ENCODE peak calls at places on chromosomes 12 and 14, in seven cellular contexts. V is HEK293T, R is WTC11, E is GM12878, I is HepG2, P is K562, U is H1. H is an unnamed sample.

GRCh38 chr12:89648211-89648930 is 60.3 kb downstream of the ATP2B1 start:
- DNase-seq in R (peak), I (peak), U (peak), E (no peak), P (peak), V (no peak), H (no peak)

GRCh38 chr14:39372656-39373055 is 59.6 kb downstream of the FBXO33 start:
- DNase-seq in V (no peak), U (no peak), I (no peak), E (no peak), R (no peak), P (no peak), H (no peak)

GRCh38 chr12:47311011-47311410 is 231.3 kb upstream of the AMIGO2 start:
- DNase-seq in U (no peak), E (no peak), P (no peak), R (no peak), V (no peak), I (no peak), H (no peak)

GRCh38 chr14:87250992-87251391 is 742.0 kb downstream of the GALC start:
- DNase-seq in U (no peak), I (no peak), P (no peak), V (no peak), E (no peak), R (no peak), H (no peak)

GRCh38 chr14:71245659-71246361 is 338.6 kb downstream of the PCNX1 start:
- DNase-seq in I (no peak), E (no peak), V (no peak), R (no peak), U (no peak), P (no peak), H (no peak)

GRCh38 chr12:89827592-89827991 is 119.0 kb upstream of the ATP2B1 start:
- DNase-seq in R (no peak), P (peak), I (no peak), E (no peak), V (no peak), U (no peak), H (no peak)

GRCh38 chr14:83556746-83557460 is 1973.0 kb upstream of the FLRT2 start:
- DNase-seq in V (no peak), U (no peak), P (no peak), E (no peak), I (no peak), R (no peak), H (no peak)

GRCh38 chr12:116657921-116658495 is 79.9 kb downstream of the SPRING1 start:
- DNase-seq in P (no peak), I (no peak), E (no peak), R (no peak), V (no peak), U (no peak), H (no peak)

GRCh38 chr14:23861666-23862065 is 91.9 kb upstream of the DHRS4 start:
- DNase-seq in V (no peak), R (no peak), P (no peak), U (no peak), I (peak), E (no peak), H (no peak)

GRCh38 chr14:55938249-55938791 is 179.9 kb upstream of the PELI2 start:
- DNase-seq in E (no peak), U (no peak), V (no peak), R (no peak), P (no peak), I (no peak), H (no peak)

GRCh38 chr14:85573406-85573805 is 43.5 kb downstream of the FLRT2 start:
- DNase-seq in V (no peak), U (no peak), E (no peak), R (no peak), P (no peak), I (no peak), H (no peak)

GRCh38 chr14:65070710-65071033 is 31.6 kb downstream of the MAX start:
- DNase-seq in P (no peak), I (no peak), U (no peak), V (no peak), R (no peak), E (no peak), H (no peak)

GRCh38 chr12:53748072-53748840 is 3.5 kb downstream of the CISTR start:
- DNase-seq in U (no peak), I (no peak), E (no peak), R (peak), V (no peak), P (no peak), H (no peak)

GRCh38 chr12:4809013-4809448 is 88.8 kb downstream of the GALNT8 start:
- DNase-seq in P (no peak), V (peak), I (no peak), U (peak), R (peak), E (no peak), H (no peak)
- TF ChIP-seq SP1 in P (no peak), V (no peak), I (no peak), U (no peak), R (no peak), E (no peak), H (no peak)

DNA sequence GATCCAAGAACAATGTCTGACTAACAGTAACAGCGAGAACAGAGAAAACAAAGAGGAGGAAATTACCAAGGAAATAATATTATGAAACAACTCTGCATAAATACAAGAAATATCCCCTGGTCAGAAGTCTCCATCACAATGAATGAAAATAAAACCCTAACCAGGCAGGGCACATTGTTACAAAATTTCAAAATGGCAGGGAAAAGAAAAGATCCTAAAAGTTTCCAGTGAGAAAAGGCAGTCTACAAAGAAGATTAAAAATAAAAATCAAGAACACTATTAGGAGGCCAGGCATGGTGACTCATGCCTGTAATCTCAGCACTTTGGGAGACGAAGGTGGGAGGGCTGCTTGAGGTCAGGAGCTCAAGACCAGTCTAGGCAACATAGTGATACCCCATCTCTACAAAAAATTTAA is 47.9 kb downstream of the FERMT2 start:
- DNase-seq in P (no peak), E (no peak), I (no peak), R (no peak), U (no peak), V (no peak), H (no peak)
- TF ChIP-seq SP1 in P (no peak), E (no peak), I (no peak), R (no peak), U (no peak), V (no peak), H (no peak)

GRCh38 chr14:104694991-104695659 is 5.7 kb downstream of the INF2 start:
- DNase-seq in U (no peak), R (no peak), E (no peak), P (no peak), V (no peak), I (no peak), H (no peak)
- TF ChIP-seq SP1 in U (no peak), R (no peak), E (no peak), P (no peak), V (no peak), I (no peak), H (no peak)

GRCh38 chr14:36747411-36748184 is 85.9 kb downstream of the PAX9 start:
- DNase-seq in E (no peak), U (no peak), V (peak), P (peak), R (no peak), I (peak), H (no peak)

GRCh38 chr14:36751920-36752319 is 90.3 kb downstream of the PAX9 start:
- DNase-seq in I (no peak), V (no peak), E (no peak), R (no peak), U (no peak), P (no peak), H (no peak)

GRCh38 chr14:36750244-36750643 is 88.6 kb downstream of the PAX9 start:
- DNase-seq in U (no peak), P (no peak), V (no peak), I (no peak), E (no peak), R (no peak), H (no peak)

GRCh38 chr14:36748814-36749213 is 87.2 kb downstream of the PAX9 start:
- DNase-seq in R (no peak), U (no peak), V (no peak), P (no peak), I (no peak), E (no peak), H (no peak)

DNA sequence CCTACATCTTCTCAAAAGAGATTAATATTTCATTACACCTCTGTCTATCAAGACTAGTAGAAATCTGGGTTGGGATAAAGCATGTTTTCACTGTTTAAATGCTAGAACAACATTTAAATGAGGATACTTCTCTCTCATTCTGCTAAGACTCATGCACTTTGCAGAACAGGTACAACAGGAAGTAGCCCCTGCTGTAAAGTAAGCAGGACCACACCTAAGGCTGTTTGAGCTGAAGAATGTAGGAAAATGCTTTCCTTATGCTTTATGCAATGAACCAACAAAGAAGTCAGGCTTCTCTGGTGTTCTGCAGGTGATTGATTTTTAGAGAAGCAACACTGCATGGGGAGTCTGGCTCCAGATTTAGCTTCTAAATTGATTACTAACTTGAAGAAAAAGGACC is 89.5 kb downstream of the PAX9 start:
- DNase-seq in E (no peak), U (no peak), P (no peak), R (no peak), I (no peak), V (no peak), H (no peak)
- TF ChIP-seq SP1 in E (no peak), U (no peak), P (no peak), R (no peak), I (no peak), V (no peak), H (no peak)

GRCh38 chr12:12380949-12381593 is 24.2 kb downstream of the BORCS5 start:
- DNase-seq in E (no peak), V (no peak), I (peak), R (no peak), U (no peak), P (no peak), H (no peak)

GRCh38 chr12:12381982-12382381 is 25.1 kb downstream of the BORCS5 start:
- DNase-seq in P (no peak), R (no peak), I (no peak), V (no peak), U (no peak), E (no peak), H (no peak)

GRCh38 chr12:12384601-12385321 is 27.9 kb downstream of the BORCS5 start:
- DNase-seq in P (peak), U (peak), I (peak), E (no peak), V (no peak), R (peak), H (no peak)

GRCh38 chr12:12376636-12377448 is 20.0 kb downstream of the BORCS5 start:
- DNase-seq in P (peak), R (no peak), E (peak), V (peak), U (no peak), I (peak), H (peak)

DNA sequence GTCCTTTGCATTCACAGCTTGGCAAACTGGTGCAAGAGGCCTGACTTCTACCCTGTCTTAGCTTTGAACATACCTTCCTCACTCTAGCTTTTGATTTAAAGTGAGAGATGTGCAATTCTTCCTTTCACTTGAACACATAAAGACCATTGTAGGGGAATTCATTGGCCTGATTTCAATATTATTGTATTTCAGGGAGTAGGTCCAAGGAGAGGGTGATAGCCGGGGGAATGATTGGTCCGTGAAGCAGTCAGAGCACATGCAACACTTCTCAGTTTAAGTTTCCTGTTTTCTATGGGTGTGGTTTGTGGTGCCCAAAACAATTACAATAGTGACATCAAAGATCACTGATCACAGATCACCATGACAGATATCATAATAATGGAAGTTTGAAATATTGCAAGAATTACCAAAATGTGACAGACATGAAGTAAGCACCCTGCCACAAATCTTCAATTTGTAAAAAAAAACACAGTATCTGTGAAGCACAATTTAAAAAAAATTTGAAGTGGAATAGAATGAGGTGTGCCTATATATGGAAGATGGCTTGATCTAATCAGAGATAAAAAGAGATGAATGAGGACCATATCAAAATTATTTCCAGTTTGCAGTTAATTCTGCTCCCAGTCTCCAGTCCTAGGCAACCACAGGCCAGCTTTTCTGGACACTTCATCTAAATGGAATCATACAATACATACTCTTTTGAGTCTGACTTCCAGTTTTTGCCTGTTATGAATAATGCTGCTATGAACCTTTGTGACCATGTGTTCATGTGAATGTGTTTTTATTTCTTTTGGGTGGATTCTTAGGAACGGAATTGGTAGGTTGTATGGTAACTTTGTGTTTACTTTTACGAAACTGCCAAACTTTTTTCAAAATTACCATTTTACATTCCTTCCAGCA is 23.2 kb downstream of the BORCS5 start:
- DNase-seq in V (no peak), U (no peak), R (no peak), P (no peak), E (no peak), I (no peak), H (no peak)
- TF ChIP-seq SP1 in V (no peak), U (no peak), R (no peak), P (no peak), E (no peak), I (no peak), H (no peak)

DNA sequence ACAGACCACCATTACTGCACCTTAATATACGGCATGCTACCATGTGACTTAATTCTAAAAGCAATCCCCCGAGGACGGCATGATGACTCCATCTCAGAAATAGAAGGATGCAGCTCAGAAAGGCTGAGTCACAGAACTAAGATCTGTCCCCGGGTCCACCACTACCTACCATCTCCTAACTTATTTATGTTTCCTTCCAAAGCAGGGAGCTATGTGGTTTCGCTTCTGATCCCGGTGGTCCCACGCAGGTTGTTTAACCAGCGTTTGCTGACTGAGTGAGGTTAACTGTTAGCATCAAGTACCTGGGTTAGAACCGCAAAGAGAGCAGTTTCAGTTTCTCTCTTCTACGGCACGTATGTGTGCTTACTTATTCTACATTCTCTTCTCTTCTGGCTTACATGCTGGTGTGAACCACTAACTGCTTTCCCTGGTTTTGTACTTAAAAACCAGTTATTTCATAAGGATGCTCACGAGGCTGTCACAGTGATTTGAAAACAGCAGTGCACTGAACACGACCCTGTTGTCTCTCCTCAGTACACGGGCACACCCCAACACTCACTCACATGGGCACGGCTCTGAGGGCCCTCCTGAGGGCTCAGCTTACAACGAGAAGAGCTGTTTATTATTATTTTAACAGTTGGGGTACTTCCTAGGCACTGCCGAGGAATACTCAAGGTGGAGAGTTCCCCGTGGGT is 66.7 kb downstream of the CCDC88C start:
- DNase-seq in R (no peak), I (no peak), P (no peak), E (peak), U (no peak), V (no peak), H (no peak)
- TF ChIP-seq SP1 in R (no peak), I (no peak), P (no peak), E (peak), U (no peak), V (no peak), H (no peak)

DNA sequence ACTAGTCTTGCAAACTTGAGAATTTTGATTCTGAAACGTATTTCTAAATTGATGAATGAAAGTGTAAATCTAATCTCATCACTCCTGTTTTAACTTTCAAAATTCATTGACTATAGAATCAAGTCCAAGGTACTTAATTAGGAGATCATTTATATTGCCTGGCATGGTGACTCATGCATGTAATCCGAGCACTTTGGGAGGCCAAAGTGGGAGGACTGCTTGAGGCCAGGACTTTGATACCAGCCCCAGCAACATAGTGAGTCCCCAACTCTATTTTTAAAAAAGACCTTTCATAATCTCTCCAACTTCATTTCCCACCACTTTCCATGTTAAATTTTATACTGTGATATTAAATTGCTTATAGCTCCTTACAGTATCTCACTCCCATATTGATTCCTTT is 3.0 kb upstream of the MIPOL1 start:
- DNase-seq in R (no peak), I (no peak), E (no peak), U (no peak), V (no peak), P (no peak), H (no peak)
- TF ChIP-seq SP1 in R (no peak), I (no peak), E (no peak), U (no peak), V (no peak), P (no peak), H (no peak)

H was measured in HCT116.